ENCODE peak calls at places on chromosomes 5 and 9, in nine cellular contexts. One of them, this sample, is unnamed.
A peak's percentile ranks its signal among the peaks of the same experiment; 100 is the strongest.

GRCh38 chr5:4453650-4454049 is 686.5 kb upstream of the ADAMTS16 start:
- DNase-seq in pancreas: no peak
- DNase-seq in cardiac fibroblast: no peak
- DNase-seq in tibial artery: no peak
- DNase-seq in AG09319: no peak
- DNase-seq in RWPE1: no peak
- DNase-seq in cardiac muscle cell: no peak
- DNase-seq in tibial nerve: no peak
- DNase-seq in choroid plexus epithelial cell: no peak
- DNase-seq in this sample: no peak

GRCh38 chr5:170427672-170428236 is 38.6 kb upstream of the KCNMB1 start:
- DNase-seq in cardiac fibroblast: peak; percentile 38
- DNase-seq in AG09319: no peak
- DNase-seq in tibial nerve: no peak
- DNase-seq in tibial artery: no peak
- DNase-seq in RWPE1: no peak
- DNase-seq in pancreas: no peak
- DNase-seq in choroid plexus epithelial cell: peak; percentile 42
- DNase-seq in cardiac muscle cell: peak; percentile 19
- DNase-seq in this sample: no peak

GRCh38 chr9:77021928-77022782 is 2.7 kb downstream of the FOXB2 start:
- DNase-seq in cardiac muscle cell: no peak
- DNase-seq in AG09319: no peak
- DNase-seq in tibial nerve: no peak
- DNase-seq in pancreas: no peak
- DNase-seq in choroid plexus epithelial cell: no peak
- DNase-seq in tibial artery: no peak
- DNase-seq in RWPE1: no peak
- DNase-seq in cardiac fibroblast: no peak
- DNase-seq in this sample: no peak

GRCh38 chr5:151284392-151284967 is 19.1 kb downstream of the SLC36A3 start:
- DNase-seq in cardiac fibroblast: no peak
- DNase-seq in cardiac muscle cell: no peak
- DNase-seq in AG09319: no peak
- DNase-seq in tibial nerve: no peak
- DNase-seq in pancreas: no peak
- DNase-seq in choroid plexus epithelial cell: no peak
- DNase-seq in RWPE1: no peak
- DNase-seq in tibial artery: no peak
- DNase-seq in this sample: no peak

GRCh38 chr5:149283611-149284480 is 12.2 kb downstream of the AFAP1L1 start:
- DNase-seq in pancreas: no peak
- DNase-seq in cardiac muscle cell: peak; percentile 19
- DNase-seq in tibial nerve: no peak
- DNase-seq in tibial artery: no peak
- DNase-seq in AG09319: peak; percentile 35
- DNase-seq in cardiac fibroblast: peak; percentile 41
- DNase-seq in RWPE1: no peak
- DNase-seq in choroid plexus epithelial cell: no peak
- DNase-seq in this sample: no peak

GRCh38 chr5:112546946-112547647 is 128.0 kb upstream of the EPB41L4A start:
- DNase-seq in cardiac muscle cell: no peak
- DNase-seq in AG09319: no peak
- DNase-seq in choroid plexus epithelial cell: no peak
- DNase-seq in pancreas: no peak
- DNase-seq in tibial artery: no peak
- DNase-seq in tibial nerve: no peak
- DNase-seq in RWPE1: no peak
- DNase-seq in cardiac fibroblast: no peak
- DNase-seq in this sample: no peak

GRCh38 chr5:89047591-89047990 is 164.6 kb upstream of the MEF2C start:
- DNase-seq in choroid plexus epithelial cell: no peak
- DNase-seq in pancreas: no peak
- DNase-seq in tibial nerve: no peak
- DNase-seq in tibial artery: no peak
- DNase-seq in cardiac muscle cell: no peak
- DNase-seq in AG09319: no peak
- DNase-seq in RWPE1: no peak
- DNase-seq in cardiac fibroblast: no peak
- DNase-seq in this sample: no peak

GRCh38 chr5:6780802-6781391 is 67.7 kb downstream of the TENT4A start:
- DNase-seq in tibial nerve: no peak
- DNase-seq in RWPE1: no peak
- DNase-seq in choroid plexus epithelial cell: peak; percentile 18
- DNase-seq in pancreas: no peak
- DNase-seq in AG09319: no peak
- DNase-seq in tibial artery: no peak
- DNase-seq in cardiac muscle cell: no peak
- DNase-seq in cardiac fibroblast: no peak
- DNase-seq in this sample: no peak

GRCh38 chr9:134329886-134330285 is 3.6 kb downstream of the RXRA start:
- DNase-seq in cardiac fibroblast: no peak
- DNase-seq in pancreas: no peak
- DNase-seq in RWPE1: peak; percentile 52
- DNase-seq in choroid plexus epithelial cell: no peak
- DNase-seq in cardiac muscle cell: no peak
- DNase-seq in tibial artery: no peak
- DNase-seq in tibial nerve: no peak
- DNase-seq in AG09319: no peak
- DNase-seq in this sample: no peak

GRCh38 chr9:109817846-109818472 is 38.0 kb downstream of the PALM2AKAP2 start:
- DNase-seq in tibial nerve: peak; percentile 94
- DNase-seq in RWPE1: peak; percentile 90
- DNase-seq in tibial artery: peak; percentile 78
- DNase-seq in choroid plexus epithelial cell: peak; percentile 99
- DNase-seq in pancreas: no peak
- DNase-seq in cardiac muscle cell: peak; percentile 98
- DNase-seq in AG09319: peak; percentile 82
- DNase-seq in cardiac fibroblast: peak; percentile 97
- DNase-seq in this sample: peak; percentile 72

GRCh38 chr5:127785098-127785927 is 82.1 kb downstream of the CCDC192 start:
- DNase-seq in choroid plexus epithelial cell: peak; percentile 92
- DNase-seq in AG09319: peak; percentile 32
- DNase-seq in pancreas: no peak
- DNase-seq in RWPE1: peak; percentile 38
- DNase-seq in tibial nerve: no peak
- DNase-seq in tibial artery: no peak
- DNase-seq in cardiac fibroblast: peak; percentile 68
- DNase-seq in cardiac muscle cell: no peak
- DNase-seq in this sample: peak; percentile 17

DNA sequence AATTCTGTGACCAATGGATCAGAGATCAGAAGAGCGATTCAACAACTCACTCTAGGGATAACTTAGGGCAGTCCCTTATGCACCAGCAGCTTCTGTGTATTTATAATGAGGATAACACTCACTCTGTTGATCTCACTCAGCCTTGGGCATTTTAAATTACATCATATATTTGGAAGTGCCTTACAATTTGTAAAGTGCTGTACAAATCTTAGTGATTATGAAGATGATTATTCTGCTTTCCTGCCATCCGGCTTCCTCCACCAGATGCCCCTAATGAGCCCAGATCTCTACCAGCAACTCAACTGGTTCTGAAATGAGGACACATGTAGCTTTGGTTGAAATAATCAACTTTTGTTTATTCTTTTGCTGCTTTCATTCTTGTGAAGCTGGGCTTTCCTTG is 105.3 kb downstream of the PCSK1 start:
- DNase-seq in cardiac muscle cell: no peak
- DNase-seq in cardiac fibroblast: no peak
- DNase-seq in tibial nerve: no peak
- DNase-seq in RWPE1: no peak
- DNase-seq in AG09319: no peak
- DNase-seq in choroid plexus epithelial cell: no peak
- DNase-seq in tibial artery: no peak
- DNase-seq in pancreas: no peak
- DNase-seq in this sample: no peak
- TF ChIP-seq CTCF in cardiac muscle cell: no peak
- TF ChIP-seq CTCF in cardiac fibroblast: no peak
- TF ChIP-seq CTCF in tibial nerve: no peak
- TF ChIP-seq CTCF in RWPE1: no peak
- TF ChIP-seq CTCF in AG09319: peak; percentile 6
- TF ChIP-seq CTCF in choroid plexus epithelial cell: no peak
- TF ChIP-seq CTCF in tibial artery: no peak
- TF ChIP-seq CTCF in pancreas: no peak
- TF ChIP-seq CTCF in this sample: no peak

DNA sequence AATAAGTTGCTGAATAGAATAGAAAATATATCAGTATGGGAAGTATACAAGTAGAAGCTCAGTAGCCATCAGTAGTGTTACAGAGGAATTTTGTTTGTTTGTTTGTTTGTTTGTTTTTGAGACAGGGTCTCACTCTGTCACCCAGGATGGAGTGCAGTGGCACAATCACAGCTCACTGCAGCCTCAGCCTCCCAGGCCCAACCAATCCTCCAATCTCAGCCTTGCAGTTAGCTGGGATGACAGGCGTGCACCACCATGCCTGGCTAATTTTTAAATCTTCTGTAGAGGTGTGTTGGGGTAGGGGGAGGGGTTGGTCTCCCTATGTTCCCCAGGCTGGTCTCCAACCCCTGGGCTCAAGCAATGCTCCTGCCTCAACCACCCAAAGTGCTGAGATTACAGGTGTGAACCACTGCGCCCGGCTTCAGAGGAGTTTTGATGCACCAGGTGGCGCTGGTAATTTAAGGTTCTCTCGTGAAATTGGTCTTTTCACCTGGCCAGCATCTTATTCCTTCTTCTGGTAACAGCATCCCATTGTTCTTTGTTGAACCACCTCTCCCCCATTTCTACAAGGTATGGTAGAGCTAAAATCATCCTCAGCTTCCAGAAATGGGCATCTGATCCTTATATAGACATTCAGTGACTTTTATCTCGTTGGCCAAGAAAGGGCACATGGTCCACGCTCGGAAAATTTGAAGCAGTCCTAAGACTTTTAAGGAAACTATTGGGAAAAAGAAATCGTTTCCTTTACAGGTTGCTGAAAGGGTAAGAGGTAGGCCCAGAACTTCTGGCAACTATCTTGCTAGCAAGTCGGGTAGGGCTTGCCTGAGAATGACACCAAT is 157.1 kb downstream of the ARRDC3 start:
- DNase-seq in pancreas: peak; percentile 66
- DNase-seq in tibial nerve: no peak
- DNase-seq in tibial artery: no peak
- DNase-seq in AG09319: no peak
- DNase-seq in cardiac muscle cell: peak; percentile 35
- DNase-seq in RWPE1: peak; percentile 58
- DNase-seq in cardiac fibroblast: no peak
- DNase-seq in choroid plexus epithelial cell: no peak
- DNase-seq in this sample: peak; percentile 74
- TF ChIP-seq CTCF in pancreas: no peak
- TF ChIP-seq CTCF in tibial nerve: peak; percentile 17
- TF ChIP-seq CTCF in tibial artery: no peak
- TF ChIP-seq CTCF in AG09319: no peak
- TF ChIP-seq CTCF in cardiac muscle cell: no peak
- TF ChIP-seq CTCF in RWPE1: peak; percentile 67
- TF ChIP-seq CTCF in cardiac fibroblast: no peak
- TF ChIP-seq CTCF in choroid plexus epithelial cell: peak; percentile 50
- TF ChIP-seq CTCF in this sample: peak; percentile 52

GRCh38 chr9:92455217-92455616 is 27.1 kb downstream of the ASPN start:
- DNase-seq in pancreas: no peak
- DNase-seq in AG09319: no peak
- DNase-seq in tibial artery: no peak
- DNase-seq in tibial nerve: no peak
- DNase-seq in cardiac fibroblast: no peak
- DNase-seq in choroid plexus epithelial cell: no peak
- DNase-seq in RWPE1: peak; percentile 35
- DNase-seq in cardiac muscle cell: no peak
- DNase-seq in this sample: no peak
- TF ChIP-seq CTCF in pancreas: no peak
- TF ChIP-seq CTCF in AG09319: no peak
- TF ChIP-seq CTCF in tibial artery: no peak
- TF ChIP-seq CTCF in tibial nerve: no peak
- TF ChIP-seq CTCF in cardiac fibroblast: peak; percentile 36
- TF ChIP-seq CTCF in choroid plexus epithelial cell: peak; percentile 42
- TF ChIP-seq CTCF in RWPE1: peak; percentile 39
- TF ChIP-seq CTCF in cardiac muscle cell: peak; percentile 24
- TF ChIP-seq CTCF in this sample: no peak

DNA sequence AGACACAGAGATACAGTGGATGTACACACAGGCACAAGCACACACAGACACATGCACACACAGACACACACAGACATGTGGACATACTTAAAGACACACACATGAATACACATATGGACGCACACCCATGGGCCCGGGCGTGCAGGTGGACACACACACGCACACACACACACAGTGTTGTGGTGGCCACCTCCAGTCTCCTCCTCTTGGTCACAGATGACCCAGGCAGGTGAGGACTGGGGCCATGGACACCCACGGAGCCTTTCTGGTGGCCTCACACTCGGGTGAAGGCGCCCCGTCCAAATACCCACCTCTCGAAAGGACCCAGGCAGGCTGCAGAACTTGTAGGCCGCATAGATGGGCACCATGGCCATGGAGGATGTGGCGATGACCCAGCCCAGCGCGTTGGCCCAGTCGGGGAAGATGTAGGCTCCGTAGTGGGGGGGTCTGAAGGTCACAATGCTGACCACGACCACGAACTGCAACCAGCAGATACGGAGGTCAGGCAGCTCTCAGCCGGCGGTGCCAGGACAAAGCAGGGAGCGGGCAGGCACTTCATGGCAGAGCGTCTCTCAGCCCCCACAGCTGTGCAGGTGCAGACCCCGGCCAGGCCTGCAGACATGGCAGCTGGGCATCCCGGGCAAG is 42.5 kb downstream of the SLC6A3 start:
- DNase-seq in pancreas: peak; percentile 39
- DNase-seq in tibial artery: no peak
- DNase-seq in RWPE1: no peak
- DNase-seq in cardiac fibroblast: no peak
- DNase-seq in cardiac muscle cell: no peak
- DNase-seq in tibial nerve: no peak
- DNase-seq in AG09319: no peak
- DNase-seq in choroid plexus epithelial cell: no peak
- DNase-seq in this sample: no peak
- TF ChIP-seq CTCF in pancreas: no peak
- TF ChIP-seq CTCF in tibial artery: no peak
- TF ChIP-seq CTCF in RWPE1: no peak
- TF ChIP-seq CTCF in cardiac fibroblast: no peak
- TF ChIP-seq CTCF in cardiac muscle cell: no peak
- TF ChIP-seq CTCF in tibial nerve: no peak
- TF ChIP-seq CTCF in AG09319: no peak
- TF ChIP-seq CTCF in choroid plexus epithelial cell: no peak
- TF ChIP-seq CTCF in this sample: no peak

DNA sequence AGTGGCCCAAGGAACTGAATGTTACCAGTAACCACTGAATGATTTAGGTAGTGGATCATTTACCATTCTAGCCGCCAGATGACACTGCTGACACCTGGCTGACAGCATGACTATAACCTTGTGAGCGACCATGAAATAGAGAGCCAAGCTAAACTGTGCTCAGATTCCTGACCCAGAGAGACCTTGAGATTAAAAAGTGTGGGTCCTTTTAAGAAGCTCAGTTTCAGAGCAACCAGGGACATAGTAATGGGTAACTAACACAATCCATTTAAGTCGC is 566.0 kb downstream of the EFNA5 start:
- DNase-seq in choroid plexus epithelial cell: peak; percentile 34
- DNase-seq in cardiac muscle cell: peak; percentile 38
- DNase-seq in tibial nerve: no peak
- DNase-seq in tibial artery: no peak
- DNase-seq in AG09319: no peak
- DNase-seq in pancreas: no peak
- DNase-seq in RWPE1: peak; percentile 26
- DNase-seq in cardiac fibroblast: peak; percentile 8
- DNase-seq in this sample: peak; percentile 53
- TF ChIP-seq CTCF in choroid plexus epithelial cell: peak; percentile 38
- TF ChIP-seq CTCF in cardiac muscle cell: no peak
- TF ChIP-seq CTCF in tibial nerve: no peak
- TF ChIP-seq CTCF in tibial artery: no peak
- TF ChIP-seq CTCF in AG09319: no peak
- TF ChIP-seq CTCF in pancreas: no peak
- TF ChIP-seq CTCF in RWPE1: peak; percentile 65
- TF ChIP-seq CTCF in cardiac fibroblast: no peak
- TF ChIP-seq CTCF in this sample: peak; percentile 40

GRCh38 chr5:120093178-120093577 is 370.9 kb upstream of the PRR16 start:
- DNase-seq in AG09319: no peak
- DNase-seq in RWPE1: no peak
- DNase-seq in tibial artery: no peak
- DNase-seq in cardiac fibroblast: no peak
- DNase-seq in choroid plexus epithelial cell: no peak
- DNase-seq in pancreas: no peak
- DNase-seq in tibial nerve: no peak
- DNase-seq in cardiac muscle cell: no peak
- DNase-seq in this sample: no peak
- TF ChIP-seq CTCF in AG09319: no peak
- TF ChIP-seq CTCF in RWPE1: no peak
- TF ChIP-seq CTCF in tibial artery: no peak
- TF ChIP-seq CTCF in cardiac fibroblast: no peak
- TF ChIP-seq CTCF in choroid plexus epithelial cell: peak; percentile 19
- TF ChIP-seq CTCF in pancreas: no peak
- TF ChIP-seq CTCF in tibial nerve: no peak
- TF ChIP-seq CTCF in cardiac muscle cell: no peak
- TF ChIP-seq CTCF in this sample: no peak